ENCODE peak calls at places on chromosomes 2 and 18, in six cellular contexts. One of them, this sample, is unnamed.

GRCh38 chr2:23624915-23625314 is 239.9 kb downstream of the KLHL29 start:
- DNase-seq in MM.1S: no peak
- DNase-seq in neural progenitor cell: no peak
- DNase-seq in psoas muscle: no peak
- DNase-seq in BJ: no peak
- DNase-seq in AG04449: no peak
- DNase-seq in this sample: no peak

GRCh38 chr2:67036446-67036845 is 360.7 kb upstream of the ETAA1 start:
- DNase-seq in AG04449: no peak
- DNase-seq in psoas muscle: no peak
- DNase-seq in neural progenitor cell: no peak
- DNase-seq in MM.1S: no peak
- DNase-seq in BJ: no peak
- DNase-seq in this sample: peak

GRCh38 chr2:224882291-224883171 is 159.7 kb downstream of the DOCK10 start:
- DNase-seq in psoas muscle: no peak
- DNase-seq in BJ: peak
- DNase-seq in AG04449: peak
- DNase-seq in MM.1S: no peak
- DNase-seq in neural progenitor cell: no peak
- DNase-seq in this sample: peak

GRCh38 chr2:166134252-166135151 is 6.7 kb upstream of the SCN1A start:
- DNase-seq in MM.1S: no peak
- DNase-seq in psoas muscle: no peak
- DNase-seq in BJ: no peak
- DNase-seq in neural progenitor cell: no peak
- DNase-seq in AG04449: no peak
- DNase-seq in this sample: no peak

GRCh38 chr2:60336442-60337141 is 216.9 kb downstream of the BCL11A start:
- DNase-seq in BJ: no peak
- DNase-seq in AG04449: no peak
- DNase-seq in MM.1S: no peak
- DNase-seq in neural progenitor cell: no peak
- DNase-seq in psoas muscle: no peak
- DNase-seq in this sample: no peak

GRCh38 chr2:237766334-237766733 is 32.2 kb upstream of the RBM44 start:
- DNase-seq in neural progenitor cell: no peak
- DNase-seq in MM.1S: no peak
- DNase-seq in psoas muscle: no peak
- DNase-seq in AG04449: peak
- DNase-seq in BJ: no peak
- DNase-seq in this sample: peak

GRCh38 chr2:172708247-172708646 is 27.4 kb upstream of the RAPGEF4 start:
- DNase-seq in psoas muscle: no peak
- DNase-seq in neural progenitor cell: no peak
- DNase-seq in AG04449: no peak
- DNase-seq in MM.1S: no peak
- DNase-seq in BJ: no peak
- DNase-seq in this sample: no peak

GRCh38 chr2:224958466-224958857 is 83.8 kb downstream of the DOCK10 start:
- DNase-seq in MM.1S: no peak
- DNase-seq in psoas muscle: no peak
- DNase-seq in AG04449: peak
- DNase-seq in neural progenitor cell: peak
- DNase-seq in BJ: peak
- DNase-seq in this sample: no peak

GRCh38 chr2:197102202-197102601 is 175.7 kb upstream of the PGAP1 start:
- DNase-seq in MM.1S: no peak
- DNase-seq in neural progenitor cell: no peak
- DNase-seq in psoas muscle: no peak
- DNase-seq in AG04449: no peak
- DNase-seq in BJ: no peak
- DNase-seq in this sample: no peak

GRCh38 chr2:106863387-106863786 is 22.6 kb downstream of the ST6GAL2 start:
- DNase-seq in MM.1S: no peak
- DNase-seq in BJ: no peak
- DNase-seq in psoas muscle: no peak
- DNase-seq in neural progenitor cell: peak
- DNase-seq in AG04449: no peak
- DNase-seq in this sample: peak

GRCh38 chr2:52034706-52035105 is 1002.8 kb upstream of the NRXN1 start:
- DNase-seq in AG04449: no peak
- DNase-seq in psoas muscle: no peak
- DNase-seq in neural progenitor cell: no peak
- DNase-seq in MM.1S: no peak
- DNase-seq in BJ: no peak
- DNase-seq in this sample: no peak

GRCh38 chr2:230986520-230987136 is 9.3 kb upstream of the SPATA3 start:
- DNase-seq in psoas muscle: no peak
- DNase-seq in BJ: no peak
- DNase-seq in AG04449: no peak
- DNase-seq in MM.1S: no peak
- DNase-seq in neural progenitor cell: no peak
- DNase-seq in this sample: no peak
- H3K4me3 ChIP-seq in psoas muscle: peak
- H3K4me3 ChIP-seq in BJ: peak
- H3K4me3 ChIP-seq in AG04449: peak
- H3K4me3 ChIP-seq in MM.1S: peak
- H3K4me3 ChIP-seq in neural progenitor cell: peak
- H3K4me3 ChIP-seq in this sample: peak

DNA sequence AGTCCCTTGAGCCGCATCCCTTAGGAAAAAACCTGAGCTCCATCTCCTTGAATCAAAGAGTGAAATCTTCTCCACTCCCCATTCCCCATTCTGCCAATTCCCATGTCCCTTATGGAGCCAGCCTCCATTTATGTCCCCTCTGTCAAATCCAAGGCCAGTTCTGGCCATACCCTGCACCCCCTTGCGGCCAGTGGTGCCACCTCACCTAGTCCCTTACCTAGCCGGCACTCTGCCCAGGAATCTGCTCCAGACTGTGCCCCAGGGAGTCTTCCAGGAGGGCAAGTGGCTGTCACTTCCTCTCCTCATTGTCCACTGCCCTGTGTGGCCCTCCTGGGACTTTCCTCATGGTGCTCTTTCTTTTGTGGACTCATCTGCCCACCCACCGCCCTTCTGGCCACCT is 195.4 kb upstream of the RMP24 start:
- DNase-seq in BJ: no peak
- DNase-seq in neural progenitor cell: no peak
- DNase-seq in AG04449: no peak
- DNase-seq in psoas muscle: no peak
- DNase-seq in MM.1S: no peak
- DNase-seq in this sample: no peak
- TF ChIP-seq CTCF in BJ: no peak
- TF ChIP-seq CTCF in neural progenitor cell: no peak
- TF ChIP-seq CTCF in AG04449: no peak
- TF ChIP-seq CTCF in psoas muscle: no peak
- TF ChIP-seq CTCF in MM.1S: peak
- TF ChIP-seq CTCF in this sample: no peak

DNA sequence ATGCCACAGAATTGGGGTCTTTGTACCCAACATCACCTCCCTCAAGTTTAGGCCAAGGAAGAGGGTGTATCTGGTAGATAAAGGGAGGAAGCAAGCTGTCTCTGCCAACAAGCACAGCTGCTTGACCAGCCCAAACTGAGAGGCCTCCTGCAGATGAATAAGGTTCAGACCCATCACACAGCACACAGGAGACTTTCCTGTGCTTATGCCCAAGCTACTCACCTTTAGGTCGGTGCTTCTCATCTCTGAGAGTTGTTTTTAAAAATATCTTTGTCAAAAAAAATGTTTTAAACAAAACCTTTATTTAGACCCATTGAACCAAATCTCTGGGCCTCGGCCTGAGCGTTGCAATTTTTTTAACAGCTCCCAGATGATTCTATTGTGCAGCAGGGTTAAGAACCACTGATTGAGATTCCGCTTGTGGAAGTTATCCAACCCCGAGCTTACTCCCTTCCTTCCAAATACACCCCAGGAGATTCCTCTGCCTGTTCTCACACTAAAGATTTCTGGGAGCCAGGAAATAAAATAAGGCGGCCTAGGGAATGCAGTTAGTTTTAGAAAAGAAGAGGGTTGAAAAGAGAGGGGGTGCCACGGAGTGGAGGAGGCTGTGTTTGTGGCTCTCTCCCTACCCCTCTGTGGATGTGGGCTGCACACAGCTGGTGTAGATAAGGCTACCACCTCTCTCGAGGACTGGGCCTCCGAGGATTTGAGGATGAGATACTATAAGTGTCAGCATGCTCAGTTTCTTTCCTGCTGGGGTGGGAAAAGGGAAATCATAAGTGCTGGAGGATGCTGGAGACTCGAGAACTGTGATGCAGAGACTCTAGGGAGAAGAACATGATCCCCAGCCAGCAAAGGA is 24.9 kb upstream of the SP3 start:
- DNase-seq in psoas muscle: no peak
- DNase-seq in neural progenitor cell: no peak
- DNase-seq in AG04449: no peak
- DNase-seq in BJ: no peak
- DNase-seq in MM.1S: peak
- DNase-seq in this sample: no peak
- H3K4me3 ChIP-seq in psoas muscle: no peak
- H3K4me3 ChIP-seq in neural progenitor cell: no peak
- H3K4me3 ChIP-seq in AG04449: no peak
- H3K4me3 ChIP-seq in BJ: no peak
- H3K4me3 ChIP-seq in MM.1S: peak
- H3K4me3 ChIP-seq in this sample: no peak

DNA sequence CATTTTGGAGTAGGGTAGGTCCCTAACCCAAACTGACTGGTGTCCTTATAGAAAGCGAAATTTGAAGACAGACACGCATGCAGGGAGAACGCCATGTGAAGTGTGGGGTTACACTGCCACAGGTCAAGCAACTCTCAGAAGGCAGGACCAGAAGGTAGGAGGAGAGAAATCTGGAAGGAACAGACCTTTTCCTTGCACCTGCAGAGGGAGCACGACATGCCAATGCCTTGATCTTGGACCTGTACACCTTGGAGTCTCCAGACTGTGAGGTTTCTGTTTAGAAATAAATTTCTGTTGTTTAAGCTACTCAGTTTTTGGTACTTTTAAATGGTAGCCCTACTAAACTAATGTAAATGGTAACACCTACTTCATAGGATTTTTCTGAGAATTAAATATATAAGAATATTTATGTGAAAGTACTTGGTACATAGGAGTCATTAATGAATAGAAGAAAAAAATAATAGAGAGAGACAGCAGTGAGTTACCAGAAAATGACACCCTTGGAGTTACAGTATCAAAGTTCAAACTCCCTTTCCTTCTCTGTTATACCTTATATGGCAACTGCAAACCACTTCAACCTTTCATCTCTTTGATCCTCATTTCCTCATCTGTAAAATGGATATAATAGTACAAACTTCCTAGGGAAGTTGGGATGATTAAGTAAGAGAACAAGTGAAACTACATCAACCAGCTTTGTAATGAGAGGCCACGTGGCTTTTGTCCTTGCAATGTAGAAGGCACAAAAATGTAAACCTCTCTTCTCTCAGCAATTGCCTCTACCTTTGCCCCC is 184.9 kb upstream of the PARD3B start:
- DNase-seq in neural progenitor cell: no peak
- DNase-seq in MM.1S: no peak
- DNase-seq in psoas muscle: no peak
- DNase-seq in BJ: no peak
- DNase-seq in AG04449: no peak
- DNase-seq in this sample: no peak
- TF ChIP-seq CTCF in neural progenitor cell: no peak
- TF ChIP-seq CTCF in MM.1S: no peak
- TF ChIP-seq CTCF in psoas muscle: no peak
- TF ChIP-seq CTCF in BJ: no peak
- TF ChIP-seq CTCF in AG04449: no peak
- TF ChIP-seq CTCF in this sample: peak

DNA sequence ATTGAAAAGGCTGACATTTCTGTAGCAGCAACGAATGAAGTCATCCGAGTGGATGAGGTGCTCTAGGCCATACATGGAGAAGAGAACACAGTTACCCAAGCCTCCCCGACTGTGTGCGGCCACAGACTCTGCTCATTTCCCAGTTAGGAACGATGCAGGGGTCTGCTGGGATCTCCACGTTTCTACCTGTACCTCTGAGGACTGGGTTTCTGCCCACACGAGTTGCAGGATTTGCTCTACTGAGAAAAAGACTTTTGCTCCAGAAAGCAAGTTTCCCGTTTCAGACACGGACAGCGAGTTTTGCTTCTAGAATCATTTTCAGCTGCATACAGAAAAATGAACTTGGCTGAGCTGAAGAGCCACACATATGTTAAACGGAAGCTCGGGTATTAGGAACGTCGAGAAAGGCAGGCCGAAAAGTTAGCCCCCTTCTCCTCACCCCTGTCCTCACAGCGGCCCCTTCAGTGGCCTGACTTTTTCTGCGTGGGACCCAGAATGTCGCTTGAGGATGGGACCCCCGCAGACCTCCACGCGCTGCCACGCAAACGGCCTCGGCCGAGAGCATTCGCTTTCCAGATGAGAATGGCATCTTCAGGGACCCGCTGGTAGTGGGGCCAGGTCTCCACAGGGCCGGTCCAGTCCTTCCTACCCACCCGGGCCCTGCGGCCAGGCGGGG is 582 bp upstream of the RAB31 start:
- DNase-seq in MM.1S: no peak
- DNase-seq in neural progenitor cell: no peak
- DNase-seq in BJ: no peak
- DNase-seq in AG04449: no peak
- DNase-seq in psoas muscle: no peak
- DNase-seq in this sample: no peak
- H3K4me3 ChIP-seq in MM.1S: peak
- H3K4me3 ChIP-seq in neural progenitor cell: peak
- H3K4me3 ChIP-seq in BJ: peak
- H3K4me3 ChIP-seq in AG04449: peak
- H3K4me3 ChIP-seq in psoas muscle: peak
- H3K4me3 ChIP-seq in this sample: peak

DNA sequence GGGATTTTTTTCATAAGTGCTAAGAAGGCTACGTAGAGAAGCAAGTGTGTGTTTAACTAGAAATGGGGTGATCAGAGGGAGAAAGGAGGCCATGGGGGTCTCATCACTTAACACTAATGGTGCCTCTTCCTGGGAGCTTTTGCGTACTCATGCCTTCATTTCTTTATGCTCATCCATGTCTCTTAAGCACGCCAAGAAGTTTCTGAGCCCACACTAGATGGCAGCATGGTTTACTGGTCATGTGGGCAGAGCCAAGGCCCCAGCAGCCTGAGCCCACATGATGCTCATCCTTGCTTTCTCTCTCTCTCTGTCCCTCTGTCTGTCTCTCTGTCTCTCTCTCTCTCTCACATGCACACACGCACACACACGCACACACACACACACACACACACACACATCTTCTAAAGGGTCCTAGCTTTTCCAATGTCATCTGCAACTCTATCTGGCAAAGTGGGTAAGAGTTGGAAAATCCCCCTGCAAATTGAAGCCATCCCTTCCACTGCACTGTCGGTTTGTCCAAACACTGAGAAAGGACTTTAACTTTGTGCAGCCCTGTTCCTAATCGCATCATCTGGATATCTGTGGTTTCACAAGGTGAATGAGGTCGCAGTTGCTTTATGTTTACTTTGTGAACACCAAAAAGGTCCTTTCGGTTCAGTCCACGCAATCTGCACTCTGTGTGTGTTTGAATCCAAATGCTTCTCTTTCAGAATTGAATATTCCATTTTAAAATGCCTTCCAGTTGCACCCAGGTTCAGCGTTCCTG is 137.2 kb upstream of the CCDC68 start:
- DNase-seq in BJ: peak
- DNase-seq in AG04449: peak
- DNase-seq in psoas muscle: no peak
- DNase-seq in MM.1S: peak
- DNase-seq in neural progenitor cell: peak
- DNase-seq in this sample: peak
- TF ChIP-seq CTCF in BJ: peak
- TF ChIP-seq CTCF in AG04449: peak
- TF ChIP-seq CTCF in psoas muscle: peak
- TF ChIP-seq CTCF in MM.1S: peak
- TF ChIP-seq CTCF in neural progenitor cell: peak
- TF ChIP-seq CTCF in this sample: peak

This sample was measured in epithelial cell of esophagus.